ENCODE peak calls at places on chromosomes 3 and 15, in seven cellular contexts. J is CD8-positive, alpha-beta memory T cell; S is colonic mucosa; T is breast epithelium; E is aorta; A is fibroblast of lung; D is GM23248. V is an unnamed sample.
A peak's percentile ranks its signal among the peaks of the same experiment; 100 is the strongest.

GRCh38 chr15:66298803-66299251 is 5.5 kb downstream of the DIS3L start:
- DNase-seq in E (no peak), T (no peak), J (no peak), S (no peak), D (no peak), A (no peak), V (no peak)

GRCh38 chr3:108157275-108157674 is 64.9 kb downstream of the IFT57 start:
- DNase-seq in D (no peak), J (no peak), S (no peak), T (no peak), A (no peak), E (no peak), V (no peak)

GRCh38 chr3:178259703-178260102 is 276.5 kb upstream of the KCNMB2 start:
- DNase-seq in J (no peak), T (no peak), A (no peak), D (no peak), E (no peak), S (no peak), V (no peak)

GRCh38 chr3:52231502-52232278 is 6.2 kb upstream of the TLR9 start:
- DNase-seq in A (peak; percentile 27), S (peak; percentile 84), T (no peak), J (peak; percentile 88), E (peak; percentile 94), D (peak; percentile 75), V (peak; percentile 45)

GRCh38 chr15:66482539-66482938 is 15.0 kb downstream of the SNAPC5 start:
- DNase-seq in T (no peak), A (no peak), D (no peak), E (no peak), S (no peak), J (no peak), V (no peak)

GRCh38 chr3:34780973-34781372 is 858.4 kb upstream of the ARPP21 start:
- DNase-seq in D (no peak), A (no peak), S (no peak), J (no peak), T (no peak), E (no peak), V (no peak)

GRCh38 chr15:32730677-32731654 is 13.2 kb downstream of the GREM1 start:
- DNase-seq in J (no peak), S (peak; percentile 94), E (peak; percentile 70), T (no peak), D (peak; percentile 55), A (peak; percentile 65), V (no peak)

GRCh38 chr15:87849181-87849580 is 407.4 kb downstream of the NTRK3 start:
- DNase-seq in D (peak; percentile 8), J (no peak), S (no peak), T (no peak), A (peak; percentile 60), E (no peak), V (no peak)

GRCh38 chr3:54299169-54299935 is 177.0 kb downstream of the CACNA2D3 start:
- DNase-seq in S (no peak), T (no peak), A (no peak), E (no peak), D (no peak), J (no peak), V (no peak)

GRCh38 chr3:115658337-115659181 is 35.2 kb downstream of the GAP43 start:
- DNase-seq in J (peak; percentile 73), D (peak; percentile 94), S (peak; percentile 70), T (peak; percentile 38), E (peak; percentile 93), A (peak; percentile 93), V (peak; percentile 95)

GRCh38 chr3:172511783-172512357 is 11.4 kb downstream of the TNFSF10 start:
- DNase-seq in S (no peak), T (no peak), D (no peak), A (no peak), J (no peak), E (no peak), V (no peak)

GRCh38 chr3:142929109-142929508 is 34.4 kb downstream of the PAQR9 start:
- DNase-seq in T (no peak), S (peak; percentile 57), J (no peak), A (peak; percentile 23), D (peak; percentile 64), E (no peak), V (peak; percentile 40)

GRCh38 chr3:177681852-177682251 is 484.6 kb upstream of the TBL1XR1 start:
- DNase-seq in D (no peak), E (no peak), T (no peak), S (no peak), J (no peak), A (no peak), V (no peak)

GRCh38 chr3:35908366-35909232 is 269.3 kb downstream of the ARPP21 start:
- DNase-seq in D (peak; percentile 61), E (peak; percentile 76), S (peak; percentile 48), A (peak; percentile 63), T (no peak), J (peak; percentile 6), V (peak; percentile 22)

GRCh38 chr15:67114846-67115521 is 49.6 kb downstream of the SMAD3 start:
- DNase-seq in T (no peak), D (peak; percentile 46), A (peak; percentile 47), S (no peak), J (no peak), E (no peak), V (no peak)

GRCh38 chr3:20320489-20320888 is 134.5 kb upstream of the SGO1 start:
- DNase-seq in E (no peak), D (no peak), S (no peak), T (no peak), A (no peak), J (no peak), V (no peak)

GRCh38 chr3:20324664-20325478 is 138.9 kb upstream of the SGO1 start:
- DNase-seq in J (no peak), E (no peak), A (peak; percentile 66), S (no peak), D (peak; percentile 6), T (no peak), V (no peak)

GRCh38 chr3:20323307-20323927 is 137.4 kb upstream of the SGO1 start:
- DNase-seq in T (no peak), J (no peak), D (no peak), E (no peak), A (peak; percentile 45), S (no peak), V (no peak)

GRCh38 chr3:20321391-20322047 is 135.5 kb upstream of the SGO1 start:
- DNase-seq in T (no peak), E (no peak), S (no peak), A (no peak), D (no peak), J (no peak), V (no peak)

DNA sequence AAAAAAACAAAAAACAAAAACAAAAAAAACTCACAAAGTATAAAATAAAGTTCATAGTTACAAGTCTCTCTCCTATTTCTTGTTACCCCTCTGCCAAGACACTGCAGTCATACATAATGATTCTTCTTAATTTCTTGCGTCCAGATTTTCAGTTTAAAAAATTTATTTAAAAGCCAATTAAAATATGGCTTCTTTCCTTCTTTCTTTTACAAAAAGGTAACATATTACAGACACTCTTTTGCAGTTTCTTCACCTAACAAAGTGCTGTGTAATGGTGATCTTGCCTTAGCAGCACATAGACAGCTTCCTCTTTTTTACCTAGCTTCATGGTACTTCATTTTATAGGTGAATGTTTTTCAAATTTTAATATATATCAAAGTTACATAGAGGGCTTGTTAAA is 136.1 kb upstream of the SGO1 start:
- DNase-seq in S (no peak), E (no peak), J (no peak), T (no peak), A (no peak), D (no peak), V (no peak)
- H3K4me3 ChIP-seq in S (no peak overlapping the region), E (no peak overlapping the region), J (no peak overlapping the region), T (no peak overlapping the region), A (no peak overlapping the region), D (no peak overlapping the region), V (no peak overlapping the region)

DNA sequence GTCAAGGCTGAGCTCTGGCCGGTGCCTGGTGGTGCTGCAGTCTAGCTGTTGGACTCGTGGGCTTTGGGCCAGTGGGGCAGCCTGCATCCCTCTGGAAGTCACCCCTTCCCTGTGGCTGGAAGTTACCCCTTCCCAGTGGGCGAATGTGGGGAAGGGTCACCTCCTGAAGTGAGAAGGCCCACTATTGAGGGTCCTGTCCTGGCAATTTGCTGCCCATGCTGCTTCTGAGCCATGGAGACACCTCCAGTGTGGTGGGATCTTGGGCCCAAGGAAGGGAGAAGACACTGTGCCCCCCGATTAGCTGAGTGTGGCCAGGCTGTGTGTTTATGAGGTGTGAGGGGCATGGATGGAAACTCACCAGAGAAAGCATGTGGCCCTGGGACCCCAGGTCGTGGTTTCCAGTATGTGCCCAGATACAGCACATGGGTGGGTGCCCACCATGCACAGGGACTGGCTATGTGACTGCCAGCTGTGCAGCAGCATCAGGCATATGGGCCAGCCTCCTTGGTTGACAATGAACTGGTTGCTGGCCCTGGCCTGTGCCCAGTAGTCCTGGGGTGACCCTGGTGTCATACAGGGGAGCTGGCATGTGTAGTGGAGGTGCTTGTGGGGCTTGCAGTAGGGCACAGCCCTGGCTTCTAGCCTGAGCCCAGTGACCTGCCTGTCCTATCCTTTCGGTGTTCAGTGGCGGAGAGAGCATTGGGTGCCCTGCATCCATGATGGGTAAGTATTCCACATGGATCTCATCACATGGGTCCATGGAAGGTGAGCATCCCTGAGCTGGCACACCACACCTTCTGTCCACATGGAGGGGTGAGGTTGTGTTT is 221.2 kb downstream of the SNRPN start:
- DNase-seq in E (peak; percentile 62), J (no peak), A (no peak), T (peak; percentile 13), S (peak; percentile 10), D (no peak), V (no peak)
- H3K9me3 ChIP-seq in E (peaks cover 8% of the 10 kb centered on the region), J (peaks cover 6% of the 10 kb centered on the region), A (no peaks in the 10 kb centered on the region), T (peaks cover 94% of the 10 kb centered on the region), S (peaks cover 6% of the 10 kb centered on the region), D (no peaks in the 10 kb centered on the region), V (no peaks in the 10 kb centered on the region)

DNA sequence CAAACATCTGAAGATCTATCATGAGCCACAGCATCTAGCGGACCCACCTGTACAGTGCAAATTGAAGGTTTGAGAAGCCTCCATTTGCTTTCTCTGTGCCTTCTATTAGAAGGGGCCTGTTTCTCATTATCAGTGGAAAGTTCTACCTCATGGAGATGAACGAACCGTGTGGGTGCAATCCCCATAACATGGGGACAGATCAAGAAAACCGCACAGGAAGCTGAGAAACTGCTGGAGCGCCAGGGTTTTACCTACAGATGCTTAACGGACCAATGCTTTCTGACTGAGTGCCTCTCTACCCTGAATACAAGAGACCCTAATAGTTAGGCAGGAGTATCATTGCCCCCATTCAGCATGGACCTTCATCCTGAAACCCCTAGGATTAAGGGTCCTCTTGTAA is 53.5 kb downstream of the CYP19A1 start:
- DNase-seq in J (no peak), T (no peak), D (no peak), A (no peak), E (no peak), S (no peak), V (no peak)
- H3K4me3 ChIP-seq in J (no peak overlapping the region), T (no peak overlapping the region), D (no peak overlapping the region), A (no peak overlapping the region), E (no peak overlapping the region), S (no peak overlapping the region), V (no peak overlapping the region)

DNA sequence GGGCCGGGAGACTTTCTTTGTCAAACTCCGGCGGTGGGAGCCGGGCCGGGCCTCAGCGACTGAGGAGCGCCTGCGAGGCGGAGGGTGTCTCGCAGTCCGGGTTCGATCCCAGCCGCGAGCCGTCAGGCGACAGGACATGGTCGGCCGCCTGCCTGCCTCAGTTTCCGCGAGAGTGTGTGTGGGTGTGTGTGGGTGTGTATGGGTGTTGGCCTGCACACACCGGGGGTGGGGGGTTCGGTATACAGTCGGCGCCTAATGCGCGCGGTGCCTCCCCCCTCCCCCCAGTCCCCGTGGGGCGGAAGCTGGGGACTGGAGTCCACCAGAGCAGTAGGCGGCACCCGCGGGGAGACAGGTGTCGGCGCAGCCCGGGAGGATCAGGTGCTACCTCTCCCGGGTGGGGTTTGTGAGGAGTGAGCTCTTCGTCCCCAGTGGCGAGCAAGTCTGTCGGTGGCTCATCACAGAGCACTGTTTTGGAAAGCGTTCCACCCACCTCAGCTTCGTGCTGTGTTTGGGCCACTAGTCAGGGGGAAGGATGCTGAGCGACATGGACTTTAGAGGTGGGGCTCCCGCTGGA is 246.3 kb downstream of the GOLGA6L6 start:
- DNase-seq in D (no peak), J (no peak), E (peak; percentile 82), S (no peak), T (peak; percentile 18), A (no peak), V (no peak)
- H3K9me3 ChIP-seq in D (peaks cover 4% of the 10 kb centered on the region), J (no peaks in the 10 kb centered on the region), E (no peaks in the 10 kb centered on the region), S (peaks cover 11% of the 10 kb centered on the region), T (peaks cover 22% of the 10 kb centered on the region), A (peaks cover 3% of the 10 kb centered on the region), V (no peaks in the 10 kb centered on the region)